ENCODE peak calls at places on chromosomes 2 and 18, in six cellular contexts. I is BJ, U is AG09309, L is A549, K is mammary epithelial cell, D is AG10803. Z is an unnamed sample.

GRCh38 chr18:67710639-67711038 is 194.1 kb upstream of the DSEL start:
- DNase-seq in I (no peak), U (no peak), L (peak), K (no peak), D (no peak), Z (no peak)

GRCh38 chr18:11506871-11507270 is 102.5 kb upstream of the SLC35G4 start:
- DNase-seq in I (no peak), U (no peak), L (no peak), K (no peak), D (no peak), Z (no peak)

GRCh38 chr2:152222975-152223638 is 47.5 kb upstream of the STAM2 start:
- DNase-seq in I (peak), U (peak), L (no peak), K (peak), D (peak), Z (peak)

GRCh38 chr2:41736105-41736567 is 311.7 kb upstream of the PKDCC start:
- DNase-seq in I (no peak), U (no peak), L (no peak), K (peak), D (peak), Z (no peak)

GRCh38 chr18:35343488-35343935 is 708 bp downstream of the ZNF24 start:
- DNase-seq in I (no peak), U (no peak), L (no peak), K (no peak), D (no peak), Z (no peak)

GRCh38 chr2:105977212-105977611 is 216.9 kb downstream of the UXS1 start:
- DNase-seq in I (peak), U (peak), L (peak), K (peak), D (peak), Z (peak)

GRCh38 chr2:238139141-238139840 is 823 bp downstream of the KLHL30 start:
- DNase-seq in I (no peak), U (no peak), L (no peak), K (no peak), D (no peak), Z (no peak)

GRCh38 chr2:63856302-63856600 is 14.6 kb downstream of the UGP2 start:
- DNase-seq in I (no peak), U (no peak), L (no peak), K (no peak), D (peak), Z (no peak)

GRCh38 chr2:126885701-126886121 is 13.0 kb upstream of the TEX51 start:
- DNase-seq in I (no peak), U (no peak), L (no peak), K (no peak), D (peak), Z (no peak)

GRCh38 chr2:197628043-197628500 is 47.3 kb downstream of the RFTN2 start:
- DNase-seq in I (no peak), U (no peak), L (no peak), K (peak), D (peak), Z (no peak)

GRCh38 chr2:41695714-41696113 is 352.1 kb upstream of the PKDCC start:
- DNase-seq in I (no peak), U (no peak), L (no peak), K (no peak), D (no peak), Z (no peak)

GRCh38 chr2:25700221-25700660 is 26.9 kb upstream of the DTNB start:
- DNase-seq in I (peak), U (peak), L (peak), K (peak), D (peak), Z (no peak)

GRCh38 chr2:118169359-118170005 is 81.2 kb downstream of the INSIG2 start:
- DNase-seq in I (no peak), U (no peak), L (no peak), K (no peak), D (no peak), Z (no peak)

GRCh38 chr2:124804014-124804940 is 779.2 kb downstream of the CNTNAP5 start:
- DNase-seq in I (no peak), U (no peak), L (peak), K (peak), D (peak), Z (no peak)

GRCh38 chr2:152019732-152020131 is 79.1 kb downstream of the CACNB4 start:
- DNase-seq in I (no peak), U (no peak), L (no peak), K (no peak), D (no peak), Z (no peak)

GRCh38 chr2:151302879-151303278 is 13.4 kb upstream of the NMI start:
- DNase-seq in I (no peak), U (peak), L (peak), K (peak), D (peak), Z (no peak)

GRCh38 chr2:98899041-98899702 is 36.9 kb downstream of the CRACDL start:
- DNase-seq in I (no peak), U (no peak), L (no peak), K (no peak), D (no peak), Z (no peak)

GRCh38 chr18:79508565-79509535 is 113.1 kb downstream of the NFATC1 start:
- DNase-seq in I (no peak), U (no peak), L (no peak), K (no peak), D (no peak), Z (no peak)

GRCh38 chr2:188978291-188979081 is 4.3 kb downstream of the COL3A1 start:
- DNase-seq in I (peak), U (no peak), L (peak), K (peak), D (peak), Z (no peak)

GRCh38 chr2:175884673-175885393 is 117.2 kb downstream of the LNPK start:
- DNase-seq in I (no peak), U (no peak), L (no peak), K (no peak), D (no peak), Z (no peak)

GRCh38 chr18:57475903-57476302 is 40.7 kb downstream of the ONECUT2 start:
- DNase-seq in I (no peak), U (no peak), L (no peak), K (no peak), D (no peak), Z (no peak)

GRCh38 chr2:195710407-195710806 is 53.4 kb downstream of the SLC39A10 start:
- DNase-seq in I (peak), U (peak), L (no peak), K (peak), D (peak), Z (no peak)

GRCh38 chr18:21735452-21736015 is 5.1 kb upstream of the MIB1 start:
- DNase-seq in I (no peak), U (no peak), L (no peak), K (no peak), D (no peak), Z (no peak)

GRCh38 chr18:75159238-75159518 is 49.8 kb downstream of the PTGR3 start:
- DNase-seq in I (no peak), U (no peak), L (no peak), K (no peak), D (no peak), Z (no peak)

GRCh38 chr18:8711736-8712135 is 6.4 kb downstream of the MTCL1 start:
- DNase-seq in I (no peak), U (no peak), L (no peak), K (no peak), D (no peak), Z (no peak)

GRCh38 chr2:20326163-20326780 is 24.4 kb downstream of the PUM2 start:
- DNase-seq in I (no peak), U (peak), L (peak), K (peak), D (peak), Z (no peak)

GRCh38 chr18:70015127-70015526 is 67.5 kb upstream of the CD226 start:
- DNase-seq in I (no peak), U (no peak), L (no peak), K (no peak), D (peak), Z (no peak)

GRCh38 chr18:55090566-55091187 is 131.4 kb upstream of the CCDC68 start:
- DNase-seq in I (no peak), U (no peak), L (no peak), K (no peak), D (no peak), Z (no peak)

GRCh38 chr2:196080526-196080925 is 11.9 kb upstream of the DNAH7 start:
- DNase-seq in I (no peak), U (no peak), L (no peak), K (no peak), D (no peak), Z (no peak)

GRCh38 chr18:13124411-13124810 is 94.1 kb upstream of the LDLRAD4 start:
- DNase-seq in I (no peak), U (no peak), L (no peak), K (no peak), D (no peak), Z (no peak)

GRCh38 chr2:200039847-200040246 is 84.5 kb downstream of the MAIP1 start:
- DNase-seq in I (peak), U (peak), L (no peak), K (no peak), D (peak), Z (no peak)

GRCh38 chr2:191838526-191838925 is 8.4 kb downstream of the CAVIN2 start:
- DNase-seq in I (no peak), U (no peak), L (no peak), K (no peak), D (no peak), Z (no peak)

GRCh38 chr18:80196528-80197320 is 50.6 kb downstream of the PARD6G start:
- DNase-seq in I (peak), U (no peak), L (no peak), K (peak), D (peak), Z (peak)

GRCh38 chr2:30190637-30191036 is 40.7 kb upstream of the LBH start:
- DNase-seq in I (no peak), U (no peak), L (no peak), K (no peak), D (no peak), Z (no peak)

GRCh38 chr18:7524786-7525185 is 42.3 kb upstream of the PTPRM start:
- DNase-seq in I (no peak), U (no peak), L (no peak), K (no peak), D (no peak), Z (no peak)

DNA sequence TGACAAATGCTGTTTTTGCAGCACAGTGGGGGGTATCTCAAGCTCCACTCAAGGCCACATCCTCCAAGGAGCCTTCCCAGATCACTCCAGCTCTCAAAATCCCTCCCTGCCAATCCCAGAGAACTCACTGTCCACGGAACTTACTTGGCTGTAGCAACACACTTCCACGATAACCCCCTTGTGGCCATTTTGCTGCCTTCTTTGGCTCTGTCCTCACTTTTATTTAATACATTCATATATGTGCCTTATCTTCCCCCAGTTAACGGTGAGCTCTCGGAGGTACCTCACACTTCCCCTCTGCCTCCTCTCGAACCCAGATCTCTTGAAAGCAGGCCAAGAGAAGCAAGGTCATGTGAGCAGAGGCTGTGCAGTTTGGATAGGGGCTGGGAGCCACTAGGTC is 122.3 kb downstream of the TNS1 start:
- DNase-seq in I (no peak), U (no peak), L (no peak), K (no peak), D (no peak), Z (no peak)
- TF ChIP-seq CTCF in I (no peak), U (peak), L (no peak), K (no peak), D (peak), Z (peak)

GRCh38 chr2:177161741-177162440 is 50.7 kb upstream of the HNRNPA3 start:
- DNase-seq in I (no peak), U (no peak), L (peak), K (no peak), D (peak), Z (no peak)

GRCh38 chr2:177165731-177166711 is 46.6 kb upstream of the HNRNPA3 start:
- DNase-seq in I (no peak), U (no peak), L (peak), K (no peak), D (peak), Z (peak)

GRCh38 chr2:177164131-177164530 is 48.5 kb upstream of the HNRNPA3 start:
- DNase-seq in I (no peak), U (no peak), L (no peak), K (no peak), D (no peak), Z (no peak)

GRCh38 chr2:177165103-177165583 is 47.5 kb upstream of the HNRNPA3 start:
- DNase-seq in I (no peak), U (no peak), L (peak), K (peak), D (peak), Z (no peak)

GRCh38 chr2:177164584-177165052 is 48.0 kb upstream of the HNRNPA3 start:
- DNase-seq in I (peak), U (no peak), L (peak), K (peak), D (peak), Z (no peak)
- H3K4me3 ChIP-seq in I (peak), U (peak), L (peak), K (peak), D (peak), Z (peak)

GRCh38 chr2:237027712-237028029 is 58.0 kb upstream of the COPS8 start:
- DNase-seq in I (no peak), U (no peak), L (no peak), K (no peak), D (no peak), Z (no peak)
- TF ChIP-seq CTCF in I (no peak), U (no peak), L (no peak), K (no peak), D (no peak), Z (no peak)

DNA sequence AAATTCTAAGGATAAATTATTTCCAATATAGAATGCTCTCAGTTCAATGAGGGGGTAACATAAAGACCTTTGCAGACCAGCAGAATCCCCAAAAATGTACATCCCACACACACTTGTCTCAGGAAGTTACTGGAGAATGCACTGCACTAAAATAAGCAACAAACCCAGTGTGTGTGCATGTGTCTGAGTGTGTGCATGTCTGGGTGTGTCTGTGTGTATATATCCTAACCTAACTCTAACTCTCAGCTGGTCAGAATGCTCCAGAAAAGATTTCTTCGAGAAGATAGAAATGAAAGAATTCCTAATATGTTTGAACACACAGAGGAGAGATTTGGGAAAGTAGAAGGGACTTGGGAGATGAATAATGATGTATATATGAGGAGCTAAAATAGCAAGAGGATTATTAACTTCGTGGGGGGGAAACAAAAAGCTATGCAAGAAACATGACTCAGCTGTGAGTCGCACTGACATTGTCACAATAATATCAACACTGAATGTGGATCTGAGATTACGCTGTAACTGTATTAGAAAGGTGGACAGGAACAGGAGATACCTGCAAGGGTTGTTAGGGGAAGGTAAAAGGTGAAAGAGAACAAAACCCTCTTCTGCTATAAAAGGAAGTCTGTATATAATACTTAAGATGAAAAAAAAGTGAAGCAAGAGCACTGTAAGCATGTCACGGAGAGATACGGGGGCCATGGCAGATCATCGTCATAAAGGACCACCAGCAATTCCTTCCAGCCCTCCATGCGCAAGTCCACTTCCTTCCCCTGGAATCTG is 11.1 kb downstream of the COLEC12 start:
- DNase-seq in I (peak), U (no peak), L (no peak), K (no peak), D (peak), Z (no peak)
- H3K4me3 ChIP-seq in I (no peak), U (no peak), L (no peak), K (no peak), D (no peak), Z (no peak)

DNA sequence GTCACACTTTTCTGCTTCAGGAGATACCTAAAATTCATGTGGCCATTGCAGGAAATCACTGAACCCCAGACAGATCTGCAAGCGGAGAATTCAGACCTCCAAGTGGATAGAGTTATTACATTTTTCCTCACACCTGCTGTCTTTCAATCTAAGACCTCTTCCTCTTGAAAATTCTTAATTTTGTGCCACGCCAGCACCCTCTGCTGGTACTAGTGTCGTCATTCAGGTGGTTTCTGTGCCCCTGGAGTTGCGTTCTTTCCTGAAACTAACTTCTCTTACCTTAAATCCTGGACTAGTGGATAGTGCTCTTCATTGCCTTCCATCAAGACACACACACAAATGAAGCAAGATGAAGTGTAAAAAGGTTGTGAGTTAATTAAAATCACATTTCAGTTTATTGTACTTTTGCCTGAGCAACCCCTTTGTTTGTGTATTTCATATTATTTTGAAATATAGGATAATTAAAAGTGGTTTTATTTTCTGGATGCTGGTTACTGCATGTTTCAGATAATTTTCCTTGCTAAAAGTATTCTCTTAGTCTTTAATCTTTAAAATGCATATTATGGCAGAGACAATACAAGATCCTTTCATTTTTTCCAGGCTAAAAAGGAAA is 1.6 kb upstream of the DNER start:
- DNase-seq in I (no peak), U (no peak), L (peak), K (peak), D (no peak), Z (no peak)
- TF ChIP-seq CTCF in I (peak), U (peak), L (peak), K (peak), D (peak), Z (peak)

GRCh38 chr2:86442642-86443005 is 1.5 kb downstream of the KDM3A start:
- DNase-seq in I (peak), U (peak), L (peak), K (peak), D (peak), Z (peak)

GRCh38 chr2:86441789-86442641 is 844 bp downstream of the KDM3A start:
- DNase-seq in I (no peak), U (no peak), L (peak), K (peak), D (peak), Z (no peak)

GRCh38 chr2:86441392-86441788 is 219 bp downstream of the KDM3A start:
- DNase-seq in I (no peak), U (no peak), L (no peak), K (no peak), D (peak), Z (no peak)

GRCh38 chr2:86445436-86445835 is 4.3 kb downstream of the KDM3A start:
- DNase-seq in I (no peak), U (no peak), L (no peak), K (no peak), D (no peak), Z (no peak)

GRCh38 chr2:86443601-86444000 is 2.4 kb downstream of the KDM3A start:
- DNase-seq in I (no peak), U (no peak), L (no peak), K (no peak), D (no peak), Z (no peak)
- H3K4me3 ChIP-seq in I (peak), U (no peak), L (no peak), K (peak), D (peak), Z (peak)

DNA sequence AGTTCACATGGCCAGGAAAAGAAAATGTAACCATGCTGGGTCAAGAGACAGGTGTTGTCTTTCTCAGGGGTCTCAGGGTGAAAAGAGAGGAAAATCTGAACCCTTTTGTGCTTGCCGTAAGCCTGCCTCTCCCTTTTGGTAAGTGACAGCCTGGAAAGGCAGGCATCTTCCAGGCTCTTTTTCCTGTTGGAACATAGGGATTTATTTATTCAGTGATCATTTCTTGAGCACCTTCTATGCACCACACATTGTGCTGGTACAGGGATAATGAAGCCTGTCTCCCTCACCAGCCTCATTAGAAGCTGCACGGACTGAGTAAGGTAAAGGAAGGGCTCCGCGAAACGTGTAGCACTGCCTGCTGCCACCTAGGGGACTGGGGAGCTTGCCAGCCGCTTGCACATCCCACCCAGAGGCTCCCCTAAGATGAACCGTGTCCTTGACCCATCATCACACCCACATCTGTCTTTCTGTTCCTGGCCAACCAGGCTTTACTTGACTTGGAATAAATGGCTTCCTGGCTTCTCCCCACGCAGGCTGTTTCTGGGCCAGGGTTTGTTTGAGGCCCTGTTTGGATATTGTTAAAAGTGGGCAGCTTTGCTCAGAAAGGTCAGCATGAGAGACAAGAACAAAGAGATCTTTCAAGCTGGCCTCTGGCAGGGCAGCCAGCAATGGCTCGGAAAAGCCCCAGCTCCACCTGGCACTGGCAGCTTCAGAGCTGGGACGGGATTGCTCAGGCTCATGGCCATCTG is 73.3 kb upstream of the MCFD2 start:
- DNase-seq in I (no peak), U (no peak), L (no peak), K (no peak), D (peak), Z (peak)
- TF ChIP-seq CTCF in I (no peak), U (no peak), L (no peak), K (peak), D (no peak), Z (peak)

GRCh38 chr18:25950321-25950720 is 140.1 kb downstream of the SS18 start:
- DNase-seq in I (no peak), U (no peak), L (no peak), K (no peak), D (no peak), Z (no peak)

GRCh38 chr18:25957017-25957416 is 133.4 kb downstream of the SS18 start:
- DNase-seq in I (no peak), U (no peak), L (no peak), K (no peak), D (no peak), Z (no peak)

GRCh38 chr18:25953111-25953510 is 137.3 kb downstream of the SS18 start:
- DNase-seq in I (no peak), U (no peak), L (no peak), K (no peak), D (no peak), Z (no peak)
- H3K4me3 ChIP-seq in I (no peak), U (no peak), L (no peak), K (no peak), D (no peak), Z (no peak)

Z was measured in retinal pigment epithelial cell.